ENCODE peak calls at places on chromosomes 6 and 20, in seven cellular contexts. I is stimulated activated CD8-positive, alpha-beta memory T cell treated with anti-CD3 and anti-CD28 coated beads, Interleukin-15, amount 100 ng/mL, for 24 hours; Y is CD8-positive, alpha-beta T cell; R is HL-60; C is neuronal stem cell; H is foreskin fibroblast; M is Kasumi-1. E is an unnamed sample.

GRCh38 chr20:49724637-49725606 is 11.2 kb upstream of the B4GALT5 start:
- DNase-seq in I (no peak), Y (no peak), R (peak), C (no peak), H (peak), M (peak), E (peak)

GRCh38 chr20:1827510-1827973 is 67.7 kb upstream of the SIRPA start:
- DNase-seq in I (no peak), Y (no peak), R (no peak), C (no peak), H (no peak), M (no peak), E (no peak)

GRCh38 chr20:1943267-1944002 is 48.2 kb downstream of the SIRPA start:
- DNase-seq in I (no peak), Y (no peak), R (no peak), C (no peak), H (peak), M (no peak), E (peak)

GRCh38 chr20:11935754-11936551 is 18.3 kb downstream of the BTBD3 start:
- DNase-seq in I (no peak), Y (no peak), R (no peak), C (no peak), H (no peak), M (peak), E (no peak)

GRCh38 chr6:104527761-104528415 is 331.8 kb downstream of the HACE1 start:
- DNase-seq in I (no peak), Y (no peak), R (peak), C (no peak), H (no peak), M (peak), E (peak)

GRCh38 chr6:142760152-142760551 is 184.8 kb downstream of the HIVEP2 start:
- DNase-seq in I (no peak), Y (no peak), R (no peak), C (no peak), H (peak), M (no peak), E (peak)

GRCh38 chr6:134123666-134124208 is 71.3 kb upstream of the SLC2A12 start:
- DNase-seq in I (no peak), Y (peak), R (no peak), C (peak), H (peak), M (peak), E (peak)

GRCh38 chr6:165551828-165552227 is 111.2 kb downstream of the PDE10A start:
- DNase-seq in I (no peak), Y (no peak), R (no peak), C (no peak), H (no peak), M (no peak), E (no peak)

GRCh38 chr20:53891306-53891894 is 179.0 kb downstream of the BCAS1 start:
- DNase-seq in I (no peak), Y (no peak), R (no peak), C (no peak), H (peak), M (no peak), E (no peak)

GRCh38 chr6:7787731-7788130 is 61.8 kb downstream of the BMP6 start:
- DNase-seq in I (no peak), Y (no peak), R (no peak), C (no peak), H (no peak), M (no peak), E (no peak)

GRCh38 chr6:32980488-32981038 is 12.2 kb downstream of the BRD2 start:
- DNase-seq in I (no peak), Y (no peak), R (no peak), C (no peak), H (no peak), M (no peak), E (no peak)

GRCh38 chr20:59835448-59836395 is 97.7 kb downstream of the SYCP2 start:
- DNase-seq in I (no peak), Y (no peak), R (no peak), C (peak), H (peak), M (peak), E (peak)

E was measured in AG08395.